ENCODE peak calls at places on chromosomes 1 and 21, in four cellular contexts. G is K562, M is HepG2, H is GM12878. D is an unnamed sample.

GRCh38 chr1:214141486-214141885 is 139.5 kb upstream of the SMYD2 start:
- DNase-seq in M (no peak), H (no peak), G (no peak), D (no peak)

GRCh38 chr1:175319112-175319911 is 126.7 kb upstream of the KIAA0040 start:
- DNase-seq in G (peak), M (peak), H (peak), D (peak)

GRCh38 chr1:178371236-178371635 is 125.5 kb downstream of the CLEC20A start:
- DNase-seq in M (no peak), H (no peak), G (no peak), D (no peak)

GRCh38 chr1:68232354-68233148 is at the start of gene WLS:
- DNase-seq in H (no peak), G (no peak), M (no peak), D (peak)

GRCh38 chr1:231091853-231092301 is 51.8 kb upstream of the FAM89A start:
- DNase-seq in G (peak), H (no peak), M (peak), D (peak)

GRCh38 chr1:166351676-166352075 is 184.9 kb upstream of the FAM78B start:
- DNase-seq in G (no peak), H (no peak), M (no peak), D (no peak)

GRCh38 chr1:160997323-160998038 is 23.5 kb downstream of the F11R start:
- DNase-seq in H (no peak), M (peak), G (peak), D (peak)

GRCh38 chr1:63042278-63042677 is 258.3 kb downstream of the ATG4C start:
- DNase-seq in M (no peak), H (no peak), G (no peak), D (no peak)

GRCh38 chr1:35044406-35044805 is 12.7 kb upstream of the ZMYM6 start:
- DNase-seq in M (no peak), H (no peak), G (no peak), D (no peak)

GRCh38 chr1:54167422-54168139 is 14.8 kb upstream of the CDCP2 start:
- DNase-seq in G (no peak), H (no peak), M (no peak), D (no peak)

GRCh38 chr1:45820797-45821196 is 17.4 kb downstream of the MAST2 start:
- DNase-seq in H (no peak), M (no peak), G (no peak), D (no peak)

GRCh38 chr1:151539321-151540020 is 638 bp upstream of the TUFT1 start:
- DNase-seq in G (peak), H (peak), M (peak), D (peak)

GRCh38 chr1:227946624-227947424 is 908 bp downstream of the WNT9A start:
- DNase-seq in H (no peak), G (peak), M (peak), D (peak)

GRCh38 chr1:227947425-227947677 is 381 bp downstream of the WNT9A start:
- DNase-seq in G (no peak), H (no peak), M (no peak), D (no peak)

GRCh38 chr1:227948493-227949260 is 945 bp upstream of the WNT9A start:
- DNase-seq in M (no peak), G (no peak), H (no peak), D (no peak)

GRCh38 chr1:227949341-227949921 is 1.7 kb upstream of the WNT9A start:
- DNase-seq in M (no peak), G (no peak), H (no peak), D (no peak)

DNA sequence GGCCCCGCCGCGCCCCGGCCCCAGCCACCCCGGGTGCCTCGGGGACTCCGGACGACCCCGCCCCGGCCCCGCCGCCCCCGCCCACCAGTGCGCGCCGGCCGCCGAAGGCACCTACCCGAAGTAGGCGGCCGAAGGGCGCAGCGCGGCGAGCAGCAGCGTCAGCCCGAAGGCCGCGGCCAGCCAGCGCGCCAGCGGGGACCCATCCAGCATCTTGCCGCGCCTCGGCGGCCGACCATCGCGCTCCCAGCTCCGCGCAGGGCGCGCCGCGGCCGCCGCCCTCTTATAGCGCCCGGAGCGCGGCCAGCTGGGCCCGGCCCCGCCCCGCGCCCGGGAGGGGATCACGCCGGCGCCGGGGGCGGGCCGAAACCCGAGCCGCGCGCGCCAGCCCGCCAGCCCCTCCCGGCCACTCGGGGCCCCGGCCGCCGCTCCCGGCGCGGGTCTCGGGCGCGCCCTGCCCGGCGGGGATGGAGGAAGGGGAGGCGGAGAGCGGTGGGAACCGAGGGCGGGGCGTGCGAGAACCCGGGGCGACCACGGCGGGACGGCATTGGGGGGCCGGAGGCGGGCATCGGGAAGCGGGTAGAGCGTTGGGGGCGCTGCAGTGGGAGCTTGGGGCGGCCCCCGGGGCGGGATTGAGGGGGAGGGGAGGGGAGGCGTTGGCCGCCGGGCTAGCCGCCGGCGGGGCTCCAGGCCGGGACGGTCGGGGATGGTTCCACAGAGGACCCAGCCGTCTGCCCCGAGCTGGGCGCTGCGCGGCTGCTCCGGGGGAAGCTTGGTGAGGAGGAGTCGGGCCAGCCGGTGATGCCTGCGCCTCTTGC is at the start of gene WNT9A:
- DNase-seq in H (no peak), G (peak), M (no peak), D (peak)
- TF ChIP-seq ATF2 in H (no peak), G (no peak), M (no peak), D (no peak)

GRCh38 chr1:200629876-200630514 is 9.4 kb upstream of the KIF14 start:
- DNase-seq in M (no peak), G (no peak), H (no peak), D (no peak)

GRCh38 chr1:200627548-200628222 is 7.1 kb upstream of the KIF14 start:
- DNase-seq in M (no peak), G (no peak), H (peak), D (no peak)

GRCh38 chr1:200626853-200627534 is 6.4 kb upstream of the KIF14 start:
- DNase-seq in G (no peak), M (no peak), H (no peak), D (no peak)

GRCh38 chr1:200625381-200625824 is 4.9 kb upstream of the KIF14 start:
- DNase-seq in M (no peak), G (no peak), H (peak), D (no peak)

GRCh38 chr1:200628223-200628868 is 7.8 kb upstream of the KIF14 start:
- DNase-seq in H (peak), M (no peak), G (peak), D (no peak)
- TF ChIP-seq ATF2 in H (peak), M (no peak), G (no peak), D (no peak)

DNA sequence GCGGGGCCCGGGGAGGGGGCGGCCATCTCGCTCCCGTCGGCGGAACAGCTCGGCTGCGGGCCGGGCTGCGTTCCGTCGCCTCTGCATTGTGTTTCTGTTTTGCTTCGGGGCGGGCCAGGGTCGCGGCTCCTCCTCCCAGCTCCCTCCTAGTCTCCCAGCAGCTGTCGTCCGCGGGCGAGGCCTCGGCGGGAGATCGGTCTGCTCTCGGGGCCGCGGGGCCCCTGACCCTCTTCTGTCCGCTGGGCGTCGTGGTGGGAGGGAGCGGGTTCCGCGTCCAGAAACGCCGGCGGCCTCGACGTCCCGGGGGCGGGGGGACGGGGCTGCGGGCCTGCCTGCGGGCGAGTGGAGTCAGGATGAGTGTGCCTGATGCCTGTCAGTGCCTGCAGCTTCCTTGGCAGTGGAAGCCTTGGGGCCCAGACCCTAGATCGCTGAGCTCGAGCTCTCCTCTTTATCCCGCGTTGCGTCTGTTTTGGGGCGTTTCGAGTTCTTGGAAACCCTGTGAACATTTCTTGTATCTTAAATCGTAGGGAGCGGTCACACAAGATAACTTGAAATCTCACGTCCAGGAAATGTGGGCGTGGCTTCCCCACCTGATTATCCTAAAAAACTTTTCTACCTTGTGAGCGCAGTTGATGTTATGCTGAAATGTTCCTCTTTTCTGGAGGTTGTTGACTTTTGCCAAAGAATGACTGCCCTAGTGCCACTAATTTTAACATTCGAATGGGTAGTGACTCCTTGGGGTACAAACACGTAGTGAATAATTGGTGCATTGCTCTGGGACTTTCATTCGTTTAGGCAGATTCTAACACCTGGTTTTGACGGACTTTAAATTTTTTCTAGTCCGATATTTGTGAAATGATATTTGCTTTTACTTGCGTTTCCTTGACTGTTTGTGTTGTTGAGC is 676 bp downstream of the MORC3 start:
- DNase-seq in H (peak), G (peak), M (peak), D (peak)
- TF ChIP-seq ATF2 in H (no peak), G (no peak), M (no peak), D (no peak)

DNA sequence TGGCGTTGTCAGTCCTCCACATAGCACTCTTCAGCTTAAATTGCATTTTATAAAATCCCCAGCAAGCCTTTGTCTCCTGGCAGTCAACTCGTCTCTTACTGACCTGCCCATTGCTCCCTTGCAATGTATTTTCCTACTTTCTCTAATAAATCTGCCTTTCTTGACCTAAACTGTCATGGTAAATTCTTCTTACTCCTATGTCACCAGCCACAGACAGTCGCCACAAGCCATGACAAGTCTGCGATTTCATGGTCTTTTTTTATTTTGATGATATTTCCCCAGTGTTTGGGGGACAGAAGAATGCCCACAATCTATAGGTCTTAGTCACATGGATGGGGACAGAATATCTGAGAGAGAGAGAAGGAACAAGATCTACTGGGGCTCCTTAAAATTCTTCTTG is 8.4 kb downstream of the IFNAR2 start:
- DNase-seq in G (no peak), M (no peak), H (no peak), D (no peak)
- TF ChIP-seq ATF2 in G (no peak), M (no peak), H (no peak), D (no peak)

GRCh38 chr1:72283204-72284083 is 1.1 kb upstream of the NEGR1 start:
- DNase-seq in M (no peak), G (no peak), H (no peak), D (peak)

GRCh38 chr1:72284084-72284397 is 1.7 kb upstream of the NEGR1 start:
- DNase-seq in H (no peak), G (no peak), M (no peak), D (no peak)

GRCh38 chr1:72282271-72282656 is at the start of gene NEGR1:
- DNase-seq in G (no peak), H (no peak), M (no peak), D (peak)

GRCh38 chr1:72281637-72282270 is 585 bp downstream of the NEGR1 start:
- DNase-seq in H (no peak), G (no peak), M (no peak), D (peak)

GRCh38 chr1:72282690-72283203 is 408 bp upstream of the NEGR1 start:
- DNase-seq in M (peak), H (no peak), G (peak), D (peak)
- TF ChIP-seq ATF2 in M (no peak), H (no peak), G (no peak), D (no peak)

GRCh38 chr1:227891223-227891954 is 56.3 kb downstream of the WNT9A start:
- DNase-seq in M (no peak), G (no peak), H (no peak), D (no peak)
- TF ChIP-seq ATF2 in M (no peak), G (no peak), H (no peak), D (no peak)

DNA sequence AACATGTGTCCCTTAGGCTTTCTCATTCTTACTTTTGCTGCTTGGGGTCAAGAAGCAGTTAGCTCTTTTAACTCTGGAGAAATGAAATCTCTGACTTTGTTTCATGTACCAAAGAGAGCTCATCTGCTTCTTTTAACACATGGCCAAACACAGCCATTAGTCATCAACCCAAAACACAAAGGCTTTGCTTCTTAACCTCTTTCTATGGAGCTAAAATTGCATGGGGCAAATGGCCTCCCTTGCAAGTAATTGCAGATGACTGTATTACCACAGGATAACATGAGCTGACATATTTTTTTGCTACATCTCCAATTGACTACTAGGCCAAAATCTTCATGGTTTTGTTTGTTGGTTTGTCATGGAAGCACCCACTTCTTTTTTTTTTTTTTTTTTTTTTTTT is 300.9 kb downstream of the BRINP3 start:
- DNase-seq in M (no peak), H (no peak), G (no peak), D (no peak)
- TF ChIP-seq ATF2 in M (no peak), H (no peak), G (no peak), D (no peak)

GRCh38 chr1:229230136-229230892 is 40.6 kb upstream of the RAB4A start:
- DNase-seq in G (peak), M (peak), H (no peak), D (no peak)

GRCh38 chr1:229228522-229228921 is 42.4 kb upstream of the RAB4A start:
- DNase-seq in G (no peak), M (no peak), H (no peak), D (no peak)

GRCh38 chr1:229230893-229231753 is 39.8 kb upstream of the RAB4A start:
- DNase-seq in H (no peak), M (no peak), G (no peak), D (peak)

GRCh38 chr1:229229137-229229720 is 41.7 kb upstream of the RAB4A start:
- DNase-seq in G (no peak), M (no peak), H (no peak), D (no peak)

GRCh38 chr1:229229721-229230135 is 41.2 kb upstream of the RAB4A start:
- DNase-seq in G (no peak), M (peak), H (no peak), D (no peak)
- TF ChIP-seq ATF2 in G (no peak), M (no peak), H (no peak), D (no peak)

D was measured in WTC11.